ENCODE peak calls at places on chromosomes 6 and 20, in six cellular contexts. L is CD8-positive, alpha-beta memory T cell; I is GM23338; X is cardiac muscle cell; F is MM.1S; A is small intestine. Q is an unnamed sample.

GRCh38 chr6:75934643-75935472 is 137.6 kb downstream of the IMPG1 start:
- DNase-seq in L (no peak), I (peak; percentile 94), X (peak; percentile 86), F (peak; percentile 72), A (peak; percentile 68), Q (peak; percentile 95)

GRCh38 chr20:16115891-16116577 is 457.2 kb downstream of the KIF16B start:
- DNase-seq in L (no peak), I (peak; percentile 2), X (no peak), F (no peak), A (no peak), Q (peak; percentile 3)

GRCh38 chr6:11766589-11767450 is 11.8 kb downstream of the ADTRP start:
- DNase-seq in L (no peak), I (no peak), X (peak; percentile 92), F (no peak), A (no peak), Q (peak; percentile 72)

GRCh38 chr6:135022050-135022697 is 32.4 kb downstream of the HBS1L start:
- DNase-seq in L (no peak), I (no peak), X (no peak), F (no peak), A (peak; percentile 29), Q (no peak)

GRCh38 chr20:34262488-34263288 is 21.5 kb downstream of the ASIP start:
- DNase-seq in L (no peak), I (no peak), X (peak; percentile 82), F (peak; percentile 50), A (peak; percentile 15), Q (peak; percentile 31)

GRCh38 chr6:54802775-54803631 is 43.6 kb upstream of the FAM83B start:
- DNase-seq in L (no peak), I (peak; percentile 40), X (peak; percentile 46), F (peak; percentile 38), A (peak; percentile 26), Q (peak; percentile 87)

GRCh38 chr6:80454197-80454596 is 347.7 kb downstream of the BCKDHB start:
- DNase-seq in L (peak; percentile 2), I (no peak), X (peak; percentile 84), F (peak; percentile 11), A (no peak), Q (no peak)

GRCh38 chr6:168837231-168837903 is 396.4 kb downstream of the SMOC2 start:
- DNase-seq in L (no peak), I (peak; percentile 32), X (no peak), F (no peak), A (no peak), Q (no peak)

GRCh38 chr6:28105286-28105685 is 19.1 kb upstream of the ZSCAN16 start:
- DNase-seq in L (no peak), I (peak; percentile 34), X (peak; percentile 26), F (peak; percentile 9), A (no peak), Q (peak; percentile 36)

GRCh38 chr6:1396952-1397868 is 7.8 kb downstream of the FOXF2 start:
- DNase-seq in L (peak; percentile 39), I (peak; percentile 82), X (peak; percentile 80), F (peak; percentile 78), A (peak; percentile 53), Q (peak; percentile 75)

DNA sequence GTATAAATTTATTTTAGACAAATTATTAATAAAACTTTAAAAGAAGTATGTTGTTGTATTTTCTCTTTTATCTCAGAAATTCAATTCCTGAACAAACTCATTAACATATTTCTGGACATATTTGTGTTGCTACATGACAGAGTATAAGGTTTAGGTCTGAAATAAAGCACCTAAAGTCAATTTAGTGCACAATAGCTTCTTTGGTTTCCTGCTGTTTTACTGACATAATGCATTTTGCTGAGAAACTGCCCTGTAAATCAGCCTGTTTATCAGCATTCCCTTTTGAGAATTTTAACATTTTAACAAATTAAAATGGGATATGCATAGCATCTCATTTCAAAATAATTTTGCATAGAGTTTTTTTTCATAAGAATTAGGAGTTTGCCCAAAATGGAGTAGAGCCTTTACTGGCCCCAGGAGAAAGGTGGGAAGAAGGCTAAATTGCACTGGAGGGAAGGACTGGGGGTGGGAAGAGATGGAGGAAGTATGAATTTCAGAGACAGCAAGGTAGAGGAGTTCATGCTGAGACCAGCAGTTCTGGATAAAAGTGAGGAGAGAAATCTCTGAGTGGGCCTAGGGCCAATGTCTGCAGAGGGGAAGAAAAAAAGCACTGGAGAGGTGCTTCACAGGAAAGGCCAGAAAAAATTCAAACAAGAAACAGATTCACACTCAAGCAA is 324.2 kb upstream of the HSF2 start:
- DNase-seq in L (no peak), I (no peak), X (no peak), F (no peak), A (no peak), Q (no peak)
- H3K4me1 ChIP-seq in L (no peaks in the 10 kb centered on the region), I (peaks cover 9% of the 10 kb centered on the region), X (no peaks in the 10 kb centered on the region), F (no peaks in the 10 kb centered on the region), A (no peaks in the 10 kb centered on the region), Q (no peaks in the 10 kb centered on the region)

GRCh38 chr20:12927489-12927888 is 81.3 kb upstream of the SPTLC3 start:
- DNase-seq in L (no peak), I (no peak), X (peak; percentile 4), F (no peak), A (no peak), Q (no peak)
- H3K27ac ChIP-seq in L (no peak overlapping the region), I (no peak overlapping the region), X (peak overlapping the region; percentile 89), F (no peak overlapping the region), A (no peak overlapping the region), Q (no peak overlapping the region)

GRCh38 chr6:139133272-139133671 is 1.6 kb upstream of the HECA start:
- DNase-seq in L (no peak), I (no peak), X (no peak), F (peak; percentile 96), A (no peak), Q (no peak)
- H3K4me3 ChIP-seq in L (no peak overlapping the region), I (no peak overlapping the region), X (no peak overlapping the region), F (peak overlapping the region; percentile 78), A (no peak overlapping the region), Q (no peak overlapping the region)

GRCh38 chr6:138101946-138102731 is 5.1 kb downstream of the PERP start:
- DNase-seq in L (no peak), I (no peak), X (no peak), F (no peak), A (no peak), Q (peak; percentile 96)

GRCh38 chr6:138105446-138105845 is 1.8 kb downstream of the PERP start:
- DNase-seq in L (no peak), I (peak; percentile 11), X (no peak), F (peak; percentile 39), A (peak; percentile 69), Q (peak; percentile 27)

GRCh38 chr6:138105880-138106664 is 1.1 kb downstream of the PERP start:
- DNase-seq in L (no peak), I (peak; percentile 75), X (no peak), F (peak; percentile 33), A (peak; percentile 54), Q (peak; percentile 92)

GRCh38 chr6:138104618-138105213 is 2.5 kb downstream of the PERP start:
- DNase-seq in L (no peak), I (no peak), X (no peak), F (no peak), A (peak; percentile 19), Q (no peak)

GRCh38 chr6:138103876-138104275 is 3.3 kb downstream of the PERP start:
- DNase-seq in L (no peak), I (no peak), X (no peak), F (no peak), A (no peak), Q (no peak)
- H3K4me1 ChIP-seq in L (peaks cover 13% of the 10 kb centered on the region), I (peaks cover 16% of the 10 kb centered on the region), X (peaks cover 16% of the 10 kb centered on the region), F (peaks cover 21% of the 10 kb centered on the region), A (peaks cover 4% of the 10 kb centered on the region), Q (peaks cover 11% of the 10 kb centered on the region)

GRCh38 chr20:7692478-7692877 is 247.8 kb downstream of the HAO1 start:
- DNase-seq in L (no peak), I (no peak), X (peak; percentile 13), F (no peak), A (no peak), Q (no peak)
- H3K27ac ChIP-seq in L (no peak overlapping the region), I (no peak overlapping the region), X (no peak overlapping the region), F (no peak overlapping the region), A (no peak overlapping the region), Q (no peak overlapping the region)

DNA sequence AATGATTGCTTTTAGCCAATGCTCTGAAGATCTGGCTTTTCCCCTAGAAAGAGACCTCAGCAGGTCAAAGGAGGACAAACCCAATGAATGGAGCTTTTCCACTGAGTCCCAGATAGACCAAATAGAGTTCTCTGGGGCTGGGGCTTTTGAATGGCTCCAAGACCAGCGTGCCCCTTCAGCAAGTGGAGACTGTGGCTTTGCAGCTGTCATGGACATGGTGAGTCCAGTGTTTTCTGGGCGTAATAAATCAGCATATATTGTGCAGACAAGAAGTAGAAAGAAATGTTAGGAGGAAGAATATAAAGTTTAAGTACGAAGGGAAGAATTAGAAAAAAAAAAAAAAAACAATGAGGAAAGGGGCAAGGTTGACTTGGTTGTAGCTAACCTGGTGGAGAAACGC is 28.1 kb downstream of the ULBP1 start:
- DNase-seq in L (no peak), I (no peak), X (no peak), F (no peak), A (no peak), Q (no peak)
- H3K4me3 ChIP-seq in L (no peak overlapping the region), I (no peak overlapping the region), X (no peak overlapping the region), F (no peak overlapping the region), A (no peak overlapping the region), Q (no peak overlapping the region)

GRCh38 chr20:41049451-41049850 is 20.8 kb downstream of the TOP1 start:
- DNase-seq in L (no peak), I (no peak), X (no peak), F (no peak), A (no peak), Q (no peak)

GRCh38 chr20:41047975-41048305 is 19.3 kb downstream of the TOP1 start:
- DNase-seq in L (no peak), I (no peak), X (peak; percentile 44), F (peak; percentile 70), A (peak; percentile 79), Q (no peak)

GRCh38 chr20:41047279-41047974 is 18.8 kb downstream of the TOP1 start:
- DNase-seq in L (no peak), I (peak; percentile 53), X (no peak), F (peak; percentile 52), A (no peak), Q (peak; percentile 69)

GRCh38 chr20:41050361-41051019 is 21.9 kb downstream of the TOP1 start:
- DNase-seq in L (no peak), I (no peak), X (peak; percentile 84), F (no peak), A (no peak), Q (peak; percentile 51)

DNA sequence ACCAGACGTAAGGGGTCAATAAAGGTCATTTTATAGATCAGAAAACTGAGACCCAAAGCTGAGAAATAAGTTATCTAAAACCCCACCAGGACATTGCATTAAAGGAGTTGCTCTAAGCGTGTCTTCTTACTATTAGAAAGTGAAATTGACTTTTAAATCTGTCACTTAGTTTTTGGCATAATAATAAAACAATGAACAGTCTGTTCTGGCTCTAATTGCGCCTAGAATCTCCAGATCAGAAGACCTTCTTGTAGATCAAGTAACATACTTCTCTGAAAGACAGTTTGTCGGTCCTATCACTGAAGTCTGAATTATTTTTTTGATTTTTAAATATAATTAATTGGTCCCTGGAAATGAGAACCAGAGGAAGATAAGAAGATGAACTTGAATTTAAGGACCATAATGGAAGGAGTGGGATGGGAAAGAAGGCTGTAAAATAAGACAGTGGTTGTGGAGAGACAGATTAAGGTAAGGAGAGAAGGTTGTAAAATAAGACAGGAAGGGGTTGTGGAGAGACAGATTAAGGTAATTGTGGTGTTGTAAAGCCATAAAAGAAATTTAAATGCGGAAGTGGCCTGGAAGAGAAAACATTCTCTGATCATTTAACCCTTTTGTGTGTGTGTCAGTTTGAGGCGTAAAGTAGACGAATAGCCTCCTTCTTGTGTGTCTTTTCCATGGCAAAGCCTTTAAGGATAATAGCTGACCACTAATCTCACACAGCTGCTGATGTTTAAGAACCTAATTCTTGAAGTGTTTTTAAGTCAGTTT is 20.0 kb downstream of the TOP1 start:
- DNase-seq in L (no peak), I (peak; percentile 31), X (no peak), F (no peak), A (peak; percentile 77), Q (peak; percentile 42)
- H3K4me1 ChIP-seq in L (peaks cover 70% of the 10 kb centered on the region), I (peaks cover 66% of the 10 kb centered on the region), X (peaks cover 71% of the 10 kb centered on the region), F (peaks cover 58% of the 10 kb centered on the region), A (peaks cover 54% of the 10 kb centered on the region), Q (peaks cover 32% of the 10 kb centered on the region)

Q was measured in mesendoderm.